ENCODE peak calls at places on chromosomes 1 and 21, in seven cellular contexts. X is mesendoderm, Y is IMR-90, G is H9, L is neuronal stem cell, J is mesenchymal stem cell, W is H1. E is an unnamed sample.

GRCh38 chr1:8423134-8423701 is 105.3 kb downstream of the SLC45A1 start:
- DNase-seq in X (peak; percentile 49), Y (no peak), G (no peak), L (no peak), J (peak; percentile 53), W (no peak), E (peak; percentile 27)

GRCh38 chr1:108533351-108534083 is 26.4 kb upstream of the EEIG2 start:
- DNase-seq in X (peak; percentile 42), Y (no peak), G (no peak), L (no peak), J (no peak), W (no peak), E (peak; percentile 47)

GRCh38 chr1:88922214-88922613 is 30.8 kb upstream of the GTF2B start:
- DNase-seq in X (peak; percentile 39), Y (no peak), G (no peak), L (no peak), J (no peak), W (no peak), E (no peak)

GRCh38 chr1:23449918-23450317 is 25.4 kb upstream of the TCEA3 start:
- DNase-seq in X (no peak), Y (no peak), G (no peak), L (no peak), J (no peak), W (no peak), E (peak; percentile 60)

GRCh38 chr1:99906535-99906934 is 56.4 kb downstream of the AGL start:
- DNase-seq in X (no peak), Y (no peak), G (no peak), L (no peak), J (no peak), W (no peak), E (no peak)

GRCh38 chr1:87048237-87048636 is 133.8 kb downstream of the HS2ST1 start:
- DNase-seq in X (no peak), Y (no peak), G (no peak), L (no peak), J (no peak), W (no peak), E (peak; percentile 11)

GRCh38 chr1:244214009-244214967 is 163.2 kb downstream of the ZBTB18 start:
- DNase-seq in X (peak; percentile 85), Y (peak; percentile 98), G (peak; percentile 79), L (no peak), J (peak; percentile 91), W (peak; percentile 36), E (peak; percentile 57)

GRCh38 chr1:214791961-214792360 is 189.0 kb downstream of the CENPF start:
- DNase-seq in X (peak; percentile 3), Y (peak; percentile 50), G (no peak), L (no peak), J (peak; percentile 8), W (no peak), E (peak; percentile 1)

GRCh38 chr1:157482174-157482573 is 70.1 kb downstream of the FCRL5 start:
- DNase-seq in X (no peak), Y (no peak), G (no peak), L (no peak), J (no peak), W (no peak), E (no peak)

GRCh38 chr1:93964096-93964776 is 55.0 kb upstream of the GCLM start:
- DNase-seq in X (no peak), Y (no peak), G (no peak), L (no peak), J (no peak), W (no peak), E (no peak)

GRCh38 chr1:916173-917075 is 7.3 kb upstream of the SAMD11 start:
- DNase-seq in X (no peak), Y (no peak), G (no peak), L (no peak), J (no peak), W (no peak), E (no peak)

GRCh38 chr21:43325968-43326367 is 101.0 kb downstream of the SIK1 start:
- DNase-seq in X (no peak), Y (no peak), G (no peak), L (no peak), J (no peak), W (no peak), E (no peak)

GRCh38 chr1:36133484-36133883 is 8.5 kb upstream of the COL8A2 start:
- DNase-seq in X (no peak), Y (peak; percentile 94), G (no peak), L (no peak), J (peak; percentile 84), W (no peak), E (peak; percentile 12)

GRCh38 chr21:44681861-44682579 is at the start of gene KRTAP12-1:
- DNase-seq in X (no peak), Y (no peak), G (peak; percentile 22), L (no peak), J (no peak), W (no peak), E (no peak)

GRCh38 chr1:96370752-96371151 is 350.8 kb upstream of the PTBP2 start:
- DNase-seq in X (no peak), Y (peak; percentile 96), G (no peak), L (no peak), J (peak; percentile 91), W (no peak), E (no peak)

GRCh38 chr1:228883535-228883934 is 148.3 kb downstream of the RHOU start:
- DNase-seq in X (no peak), Y (no peak), G (no peak), L (no peak), J (no peak), W (no peak), E (no peak)

GRCh38 chr1:16960560-16961296 is 19.7 kb downstream of the MFAP2 start:
- DNase-seq in X (peak; percentile 95), Y (peak; percentile 75), G (peak; percentile 96), L (peak; percentile 75), J (peak; percentile 83), W (peak; percentile 84), E (peak; percentile 96)

GRCh38 chr1:187157552-187157951 is 328.8 kb downstream of the PLA2G4A start:
- DNase-seq in X (peak; percentile 83), Y (no peak), G (no peak), L (no peak), J (peak; percentile 37), W (no peak), E (no peak)

GRCh38 chr1:39573097-39573465 is 3.5 kb downstream of the PABPC4 start:
- DNase-seq in X (no peak), Y (no peak), G (no peak), L (no peak), J (no peak), W (no peak), E (peak; percentile 14)

GRCh38 chr1:39573736-39574624 is 2.6 kb downstream of the PABPC4 start:
- DNase-seq in X (no peak), Y (peak; percentile 67), G (no peak), L (no peak), J (peak; percentile 64), W (no peak), E (peak; percentile 32)

GRCh38 chr1:39571178-39571483 is 5.5 kb downstream of the PABPC4 start:
- DNase-seq in X (no peak), Y (no peak), G (no peak), L (no peak), J (no peak), W (no peak), E (no peak)

GRCh38 chr1:39570477-39571177 is 6.0 kb downstream of the PABPC4 start:
- DNase-seq in X (no peak), Y (no peak), G (no peak), L (no peak), J (no peak), W (no peak), E (no peak)

GRCh38 chr1:39572379-39573096 is 4.1 kb downstream of the PABPC4 start:
- DNase-seq in X (no peak), Y (no peak), G (no peak), L (no peak), J (no peak), W (no peak), E (no peak)
- H3K4me2 ChIP-seq in X (no peak overlapping the region), Y (no peak overlapping the region), G (no peak overlapping the region), L (no peak overlapping the region), J (no peak overlapping the region), W (no peak overlapping the region), E (no peak overlapping the region)

GRCh38 chr1:154622503-154623039 is 14.6 kb upstream of the ADAR start:
- DNase-seq in X (no peak), Y (no peak), G (no peak), L (no peak), J (no peak), W (no peak), E (no peak)
- H4K8ac ChIP-seq in X (no peak overlapping the region), Y (no peak overlapping the region), G (no peak overlapping the region), L (no peak overlapping the region), J (no peak overlapping the region), W (no peak overlapping the region), E (no peak overlapping the region)

GRCh38 chr1:225468270-225469020 is 40.6 kb upstream of the LBR start:
- DNase-seq in X (no peak), Y (no peak), G (peak; percentile 16), L (no peak), J (no peak), W (no peak), E (no peak)

GRCh38 chr1:225465793-225466517 is 38.1 kb upstream of the LBR start:
- DNase-seq in X (no peak), Y (no peak), G (no peak), L (no peak), J (no peak), W (no peak), E (no peak)

GRCh38 chr1:225469051-225469450 is 41.2 kb upstream of the LBR start:
- DNase-seq in X (no peak), Y (no peak), G (peak; percentile 24), L (no peak), J (no peak), W (no peak), E (no peak)

GRCh38 chr1:225466848-225467192 is 39.0 kb upstream of the LBR start:
- DNase-seq in X (no peak), Y (no peak), G (no peak), L (no peak), J (no peak), W (no peak), E (no peak)

DNA sequence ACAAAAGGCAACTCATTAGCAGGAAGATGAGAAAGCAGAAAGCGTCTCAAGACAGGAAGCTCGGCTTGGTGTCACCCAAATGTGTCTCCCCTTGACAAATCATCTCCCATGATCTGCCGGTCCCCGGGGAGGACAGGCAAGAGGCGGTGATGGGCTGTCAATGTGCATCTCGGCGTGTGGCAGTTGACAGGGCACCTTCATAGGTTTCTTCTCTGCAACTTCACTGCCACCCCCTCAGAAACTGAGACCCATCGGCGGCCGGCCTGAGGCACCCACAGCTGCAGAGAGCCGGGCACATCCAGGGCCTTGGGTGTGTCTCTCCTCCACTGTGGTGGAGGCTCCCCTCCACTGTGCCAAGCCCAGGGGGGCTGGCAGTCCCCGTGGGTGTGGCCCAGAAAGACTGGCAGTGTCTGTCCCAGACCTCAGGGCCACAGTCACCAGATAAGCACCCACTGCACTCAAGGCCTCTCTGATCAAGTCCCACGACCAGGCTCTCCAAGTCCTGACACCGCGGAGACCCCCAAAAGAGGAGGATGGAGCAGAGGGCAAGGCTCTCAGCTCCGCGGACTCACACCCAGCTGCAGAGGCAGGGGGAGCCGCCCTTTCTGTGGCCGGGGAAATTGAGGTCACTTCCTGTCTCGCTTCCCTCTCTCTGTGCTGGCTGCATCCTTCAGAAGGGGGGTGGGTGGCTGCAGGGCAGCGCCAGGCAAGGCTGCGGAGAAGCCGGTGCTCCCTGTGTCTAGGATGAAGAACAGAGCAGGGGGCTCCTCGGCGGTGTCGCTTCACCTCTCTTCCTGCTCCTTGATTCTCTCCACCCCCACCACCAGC is 39.6 kb upstream of the LBR start:
- DNase-seq in X (no peak), Y (no peak), G (no peak), L (no peak), J (no peak), W (no peak), E (no peak)
- H3K4me2 ChIP-seq in X (no peak overlapping the region), Y (no peak overlapping the region), G (no peak overlapping the region), L (no peak overlapping the region), J (no peak overlapping the region), W (no peak overlapping the region), E (no peak overlapping the region)

GRCh38 chr1:63973005-63973419 is 199.2 kb downstream of the ROR1 start:
- DNase-seq in X (peak; percentile 28), Y (no peak), G (peak; percentile 41), L (no peak), J (no peak), W (no peak), E (no peak)
- H4K8ac ChIP-seq in X (no peak overlapping the region), Y (no peak overlapping the region), G (no peak overlapping the region), L (no peak overlapping the region), J (no peak overlapping the region), W (no peak overlapping the region), E (no peak overlapping the region)